ENCODE peak calls at places on chromosomes 4 and X, in four cellular contexts. F is left lung, W is fibroblast of lung, O is cardiac muscle cell. M is an unnamed sample. For H3K9me3, the result is how much of the 10 kb centered on the place peaks cover.

GRCh38 chrX:72094894-72095293 is 36.8 kb downstream of the RTL5 start:
- DNase-seq in O (peak), W (peak), F (no peak), M (peak)

GRCh38 chr4:29295280-29295679 is 1424.9 kb upstream of the PCDH7 start:
- DNase-seq in F (no peak), W (no peak), O (no peak), M (no peak)

GRCh38 chr4:114964016-114964415 is 149.4 kb downstream of the NDST4 start:
- DNase-seq in O (no peak), W (no peak), F (no peak), M (no peak)

GRCh38 chr4:84681488-84682274 is 98.8 kb downstream of the CDS1 start:
- DNase-seq in O (peak), F (no peak), W (peak), M (no peak)

GRCh38 chr4:682490-683172 is 6.3 kb downstream of the SLC49A3 start:
- DNase-seq in W (no peak), F (no peak), O (no peak), M (no peak)

GRCh38 chr4:124526321-124526720 is 186.2 kb downstream of the ANKRD50 start:
- DNase-seq in O (no peak), W (peak), F (no peak), M (no peak)

GRCh38 chr4:14749910-14750309 is 252.4 kb upstream of the CPEB2 start:
- DNase-seq in F (peak), O (peak), W (peak), M (no peak)

GRCh38 chr4:28948501-28948900 is 1771.7 kb upstream of the PCDH7 start:
- DNase-seq in W (peak), O (peak), F (no peak), M (no peak)

GRCh38 chr4:37666625-37667071 is 19.5 kb downstream of the RELL1 start:
- DNase-seq in W (peak), F (peak), O (peak), M (no peak)

GRCh38 chr4:1901127-1901526 is 29.9 kb downstream of the NSD2 start:
- DNase-seq in O (no peak), W (no peak), F (peak), M (no peak)

GRCh38 chr4:155692990-155693659 is 26.5 kb downstream of the GUCY1A1 start:
- DNase-seq in W (no peak), O (no peak), F (no peak), M (no peak)

GRCh38 chrX:150293311-150294013 is 69.7 kb upstream of the MAMLD1 start:
- DNase-seq in O (no peak), F (no peak), W (no peak), M (no peak)

GRCh38 chr4:5378002-5378401 is 326.7 kb downstream of the STK32B start:
- DNase-seq in W (no peak), F (no peak), O (no peak), M (no peak)

GRCh38 chrX:152206426-152206825 is 68.0 kb upstream of the MAGEA10 start:
- DNase-seq in F (no peak), W (no peak), O (no peak), M (no peak)

GRCh38 chr4:174209296-174209695 is 74.2 kb downstream of the FBXO8 start:
- DNase-seq in F (no peak), W (no peak), O (no peak), M (no peak)

GRCh38 chr4:113646456-113646809 is 115.1 kb downstream of the CAMK2D start:
- DNase-seq in F (no peak), O (no peak), W (peak), M (no peak)

GRCh38 chr4:10074767-10075105 is 41.9 kb downstream of the WDR1 start:
- DNase-seq in W (peak), O (peak), F (no peak), M (no peak)

GRCh38 chrX:47540754-47541538 is 20.1 kb upstream of the ARAF start:
- DNase-seq in O (peak), F (peak), W (peak), M (no peak)

GRCh38 chr4:142406917-142407501 is 439.1 kb downstream of the INPP4B start:
- DNase-seq in F (no peak), O (peak), W (no peak), M (no peak)

GRCh38 chrX:152895724-152896420 is 2.0 kb upstream of the ZNF185 start:
- DNase-seq in O (no peak), F (peak), W (no peak), M (no peak)

GRCh38 chr4:16859031-16859430 is 39.4 kb downstream of the LDB2 start:
- DNase-seq in O (no peak), F (no peak), W (no peak), M (no peak)

GRCh38 chr4:164779811-164780216 is 25.9 kb downstream of the SMIM31 start:
- DNase-seq in W (peak), F (no peak), O (peak), M (no peak)

GRCh38 chrX:112513154-112513553 is 166.6 kb downstream of the LHFPL1 start:
- DNase-seq in F (no peak), O (no peak), W (no peak), M (no peak)

GRCh38 chr4:10054571-10055041 is 33.3 kb upstream of the SLC2A9 start:
- DNase-seq in F (no peak), O (peak), W (no peak), M (no peak)

GRCh38 chrX:120281761-120282160 is 29.5 kb downstream of the TMEM255A start:
- DNase-seq in W (no peak), F (no peak), O (no peak), M (no peak)
- H3K9me3 ChIP-seq in W (under half), F (under half), O (under half), M (under half)

DNA sequence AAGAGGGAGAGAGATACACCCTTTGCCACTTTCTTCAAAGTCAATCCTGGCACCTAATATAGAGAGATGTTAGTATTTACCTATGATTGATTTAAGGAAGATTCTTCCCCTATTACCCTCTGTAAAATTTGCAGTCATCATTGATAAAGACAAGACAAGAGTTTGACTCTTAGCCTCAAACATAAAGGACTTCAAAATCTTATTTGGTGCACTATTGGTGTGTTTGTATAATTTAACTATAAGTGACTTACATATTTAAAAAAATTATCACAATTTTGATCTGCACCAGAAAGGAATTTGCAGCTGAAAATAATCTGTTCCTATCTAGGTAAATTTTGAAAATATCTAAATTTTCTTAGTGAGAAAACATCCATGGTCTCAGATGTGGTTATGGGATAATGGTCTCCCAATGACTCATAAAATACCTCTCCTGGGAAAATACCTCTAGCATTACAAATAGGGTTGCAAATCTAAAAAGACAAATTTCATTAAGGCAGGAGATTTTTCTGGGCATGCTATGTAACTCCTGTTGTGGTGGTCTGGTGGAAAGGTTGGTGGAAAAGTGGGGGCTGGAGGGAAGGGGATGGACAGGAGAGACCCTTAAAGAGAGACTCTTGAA is 173.6 kb upstream of the MED14 start:
- DNase-seq in F (no peak), W (peak), O (peak), M (no peak)
- H3K27ac ChIP-seq in F (no peak), W (no peak), O (no peak), M (no peak)

DNA sequence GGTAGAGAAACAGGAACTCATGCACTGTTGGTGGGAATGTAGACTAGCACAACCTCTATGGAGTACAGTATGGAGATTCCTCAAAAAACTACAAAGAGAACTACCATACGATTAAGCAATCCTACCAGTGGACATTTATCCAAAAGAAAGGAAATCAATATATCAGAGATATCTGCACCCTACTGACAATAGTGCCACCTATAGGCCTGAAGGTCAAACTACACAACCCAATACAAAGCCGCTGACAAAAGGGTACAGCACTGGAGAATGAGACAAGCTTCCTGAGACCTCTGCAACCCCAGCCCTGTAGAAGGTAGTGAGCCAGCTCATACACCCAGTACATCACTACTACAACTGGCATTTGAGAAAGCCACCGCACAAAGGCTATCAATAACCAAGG is 67.1 kb downstream of the CBR4 start:
- DNase-seq in F (no peak), O (no peak), W (no peak), M (no peak)
- TF ChIP-seq CTCF in F (peak), O (peak), W (peak), M (peak)

GRCh38 chr4:97942137-97942536 is 201.1 kb downstream of the STPG2 start:
- DNase-seq in F (no peak), O (no peak), W (no peak), M (no peak)

GRCh38 chr4:97942951-97943350 is 200.3 kb downstream of the STPG2 start:
- DNase-seq in W (no peak), O (no peak), F (no peak), M (no peak)

GRCh38 chr4:97938141-97938540 is 205.1 kb downstream of the STPG2 start:
- DNase-seq in F (no peak), O (no peak), W (no peak), M (no peak)
- H3K9me3 ChIP-seq in F (under half), O (under half), W (under half), M (under half)

GRCh38 chrX:65601530-65602281 is 65.7 kb upstream of the MSN start:
- DNase-seq in W (peak), O (peak), F (peak), M (peak)
- H3K27ac ChIP-seq in W (no peak), O (no peak), F (peak), M (peak)

M was measured in CD4-positive, alpha-beta T cell.